ENCODE peak calls at places on chromosomes 11 and 22, in six cellular contexts. One of them, this sample, is unnamed.

GRCh38 chr11:116615211-116615865 is 157.4 kb downstream of the BUD13 start:
- DNase-seq in transverse colon: no peak
- DNase-seq in GM12891: no peak
- DNase-seq in GM12892: no peak
- DNase-seq in HCT116: no peak
- DNase-seq in stomach: no peak
- DNase-seq in this sample: no peak

GRCh38 chr11:85884581-85885021 is 29.4 kb downstream of the CCDC83 start:
- DNase-seq in transverse colon: no peak
- DNase-seq in GM12892: no peak
- DNase-seq in GM12891: no peak
- DNase-seq in HCT116: no peak
- DNase-seq in stomach: no peak
- DNase-seq in this sample: no peak

GRCh38 chr11:1272531-1272930 is 36.9 kb downstream of the TOLLIP start:
- DNase-seq in transverse colon: no peak
- DNase-seq in stomach: no peak
- DNase-seq in HCT116: no peak
- DNase-seq in GM12892: no peak
- DNase-seq in GM12891: no peak
- DNase-seq in this sample: no peak

GRCh38 chr11:45395421-45395820 is 109.3 kb upstream of the SYT13 start:
- DNase-seq in HCT116: no peak
- DNase-seq in GM12892: no peak
- DNase-seq in GM12891: no peak
- DNase-seq in transverse colon: no peak
- DNase-seq in stomach: no peak
- DNase-seq in this sample: no peak

GRCh38 chr11:1869427-1870325 is 16.8 kb downstream of the LSP1 start:
- DNase-seq in transverse colon: no peak
- DNase-seq in GM12891: no peak
- DNase-seq in HCT116: no peak
- DNase-seq in GM12892: no peak
- DNase-seq in stomach: no peak
- DNase-seq in this sample: no peak

GRCh38 chr11:2834893-2835767 is 50.4 kb downstream of the CDKN1C start:
- DNase-seq in HCT116: no peak
- DNase-seq in transverse colon: no peak
- DNase-seq in stomach: no peak
- DNase-seq in GM12891: no peak
- DNase-seq in GM12892: no peak
- DNase-seq in this sample: no peak

GRCh38 chr11:111329306-111330204 is 31.2 kb downstream of the POU2AF3 start:
- DNase-seq in GM12892: no peak
- DNase-seq in GM12891: no peak
- DNase-seq in stomach: no peak
- DNase-seq in HCT116: no peak
- DNase-seq in transverse colon: no peak
- DNase-seq in this sample: no peak

GRCh38 chr11:104370478-104370877 is 206.5 kb upstream of the PDGFD start:
- DNase-seq in stomach: no peak
- DNase-seq in GM12891: no peak
- DNase-seq in HCT116: no peak
- DNase-seq in transverse colon: no peak
- DNase-seq in GM12892: no peak
- DNase-seq in this sample: no peak

GRCh38 chr11:71489311-71490043 is 36.5 kb downstream of the NADSYN1 start:
- DNase-seq in transverse colon: no peak
- DNase-seq in HCT116: no peak
- DNase-seq in GM12892: peak
- DNase-seq in stomach: peak
- DNase-seq in GM12891: peak
- DNase-seq in this sample: peak

GRCh38 chr11:20243974-20244373 is 83.7 kb upstream of the DBX1 start:
- DNase-seq in GM12892: no peak
- DNase-seq in GM12891: no peak
- DNase-seq in stomach: no peak
- DNase-seq in HCT116: no peak
- DNase-seq in transverse colon: no peak
- DNase-seq in this sample: no peak

GRCh38 chr11:134261626-134262488 is 8.5 kb downstream of the ACAD8 start:
- DNase-seq in transverse colon: no peak
- DNase-seq in HCT116: peak
- DNase-seq in GM12892: no peak
- DNase-seq in GM12891: no peak
- DNase-seq in stomach: no peak
- DNase-seq in this sample: peak

GRCh38 chr11:73330569-73331093 is 22.6 kb downstream of the ARHGEF17 start:
- DNase-seq in stomach: no peak
- DNase-seq in GM12892: no peak
- DNase-seq in HCT116: no peak
- DNase-seq in GM12891: no peak
- DNase-seq in transverse colon: no peak
- DNase-seq in this sample: peak

GRCh38 chr11:124740277-124740882 is 638 bp downstream of the NRGN start:
- DNase-seq in transverse colon: no peak
- DNase-seq in HCT116: no peak
- DNase-seq in stomach: no peak
- DNase-seq in GM12892: no peak
- DNase-seq in GM12891: no peak
- DNase-seq in this sample: peak

DNA sequence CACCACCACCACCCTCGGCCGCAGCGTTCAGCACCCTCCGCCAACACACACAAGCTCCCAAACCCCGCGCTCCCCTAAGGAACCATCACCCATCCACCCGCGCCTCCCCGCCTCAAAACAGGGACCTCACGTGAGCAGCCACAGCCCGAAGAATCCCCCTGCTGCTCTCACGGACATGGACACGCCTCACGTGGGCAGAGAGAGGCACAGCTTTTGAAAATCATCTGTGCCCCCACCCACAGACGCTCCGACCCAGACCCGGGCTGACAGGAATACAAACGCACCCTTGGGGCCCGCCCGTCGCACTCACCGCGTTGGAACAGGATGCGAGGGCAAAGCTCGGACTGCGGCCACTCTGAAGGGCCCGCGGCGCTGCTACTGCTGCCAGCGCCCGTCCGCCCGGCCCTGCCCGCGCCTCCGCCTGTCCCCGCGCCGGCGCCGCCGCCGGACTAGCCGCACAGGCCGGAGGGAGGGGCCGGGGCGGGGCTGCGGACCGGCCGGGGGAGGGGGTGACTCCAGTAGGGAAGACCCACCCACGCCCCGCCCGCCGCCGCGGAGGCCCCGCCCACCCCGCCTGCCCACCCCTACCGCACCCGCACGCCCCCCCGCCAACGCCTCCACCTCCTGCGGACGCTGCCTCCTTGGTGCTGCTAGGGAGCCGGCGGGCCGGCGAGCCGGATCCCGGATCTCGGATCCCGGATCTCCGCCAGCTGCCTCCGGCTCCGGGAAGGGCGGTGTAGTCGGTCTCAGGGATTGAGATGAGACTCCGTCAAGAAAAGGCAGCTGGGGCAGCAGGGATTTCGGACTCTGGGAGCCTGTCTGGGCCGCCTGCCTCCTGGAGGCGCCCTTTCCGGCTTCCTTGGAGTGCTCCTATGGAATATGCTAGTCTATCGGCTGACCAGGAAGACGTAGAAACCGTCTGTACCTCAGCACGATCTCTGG is at the start of gene TRIM3:
- DNase-seq in transverse colon: peak
- DNase-seq in GM12892: peak
- DNase-seq in stomach: peak
- DNase-seq in HCT116: peak
- DNase-seq in GM12891: peak
- DNase-seq in this sample: peak
- TF ChIP-seq POLR2A in transverse colon: peak
- TF ChIP-seq POLR2A in GM12892: peak
- TF ChIP-seq POLR2A in stomach: no peak
- TF ChIP-seq POLR2A in HCT116: no peak
- TF ChIP-seq POLR2A in GM12891: no peak
- TF ChIP-seq POLR2A in this sample: peak

GRCh38 chr22:27430799-27431480 is 370.6 kb downstream of the MN1 start:
- DNase-seq in GM12891: no peak
- DNase-seq in stomach: no peak
- DNase-seq in transverse colon: no peak
- DNase-seq in GM12892: no peak
- DNase-seq in HCT116: no peak
- DNase-seq in this sample: no peak
- TF ChIP-seq POLR2AphosphoS5 in GM12891: no peak
- TF ChIP-seq POLR2AphosphoS5 in stomach: no peak
- TF ChIP-seq POLR2AphosphoS5 in transverse colon: no peak
- TF ChIP-seq POLR2AphosphoS5 in GM12892: no peak
- TF ChIP-seq POLR2AphosphoS5 in HCT116: no peak
- TF ChIP-seq POLR2AphosphoS5 in this sample: no peak

DNA sequence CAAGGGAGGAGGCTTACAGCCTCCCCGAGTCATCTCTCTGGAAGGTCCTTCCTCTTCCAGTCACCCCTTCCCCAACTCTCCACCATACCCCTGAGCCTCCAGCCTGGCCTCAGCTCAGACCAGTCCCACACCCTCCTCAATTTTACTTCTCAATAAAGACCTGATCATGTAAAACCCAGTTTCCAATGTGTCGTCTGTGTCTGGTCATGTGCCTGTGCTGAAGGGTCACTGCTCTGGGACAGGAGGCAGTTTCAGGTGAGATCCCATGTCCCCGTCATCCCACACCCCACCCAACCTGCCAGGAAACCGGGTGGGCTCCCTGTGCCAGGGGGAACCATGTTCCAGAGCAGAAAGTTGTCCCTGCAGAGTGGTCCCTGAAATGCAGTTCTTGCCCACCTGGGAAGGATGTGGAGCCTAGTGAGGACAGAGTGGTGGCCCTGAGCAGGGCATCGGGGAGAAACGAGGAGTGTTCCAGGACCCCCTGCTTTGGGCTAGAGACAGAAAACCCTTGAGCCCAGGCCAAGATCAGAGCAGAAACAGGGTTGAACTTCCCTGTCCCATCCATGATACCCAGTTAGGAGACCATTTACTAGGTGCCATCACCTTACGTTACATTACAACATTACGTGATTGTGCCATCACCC is 19.4 kb downstream of the IGLL5 start:
- DNase-seq in stomach: no peak
- DNase-seq in HCT116: no peak
- DNase-seq in transverse colon: no peak
- DNase-seq in GM12892: no peak
- DNase-seq in GM12891: no peak
- DNase-seq in this sample: no peak
- TF ChIP-seq POLR2A in stomach: no peak
- TF ChIP-seq POLR2A in HCT116: no peak
- TF ChIP-seq POLR2A in transverse colon: no peak
- TF ChIP-seq POLR2A in GM12892: no peak
- TF ChIP-seq POLR2A in GM12891: no peak
- TF ChIP-seq POLR2A in this sample: no peak

DNA sequence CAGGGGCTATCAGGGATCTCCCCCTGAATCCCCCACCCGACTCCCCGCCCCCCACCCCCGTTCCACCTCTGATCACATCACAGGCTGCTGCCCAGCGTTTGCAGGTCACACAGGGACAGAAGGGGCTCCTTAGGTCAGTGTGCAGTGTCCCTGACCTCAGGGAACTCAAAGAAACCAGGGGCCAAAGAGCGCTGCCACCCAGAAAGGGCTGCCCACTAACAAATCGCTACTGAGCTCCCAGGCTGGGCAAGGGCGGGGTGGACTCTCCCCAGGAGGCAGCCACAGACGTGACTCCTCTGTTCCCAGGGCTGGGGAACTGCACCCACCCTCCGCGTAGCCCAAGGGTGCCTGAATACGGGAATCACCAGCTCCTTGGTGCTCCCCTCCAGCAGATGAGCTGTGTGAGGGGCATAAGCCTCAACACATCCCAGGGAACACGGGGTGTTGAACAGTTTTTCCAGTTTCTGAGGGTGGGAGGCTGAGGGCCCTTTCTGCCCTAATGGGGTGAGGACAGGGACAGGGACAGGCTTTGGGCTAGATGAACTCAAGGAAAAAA is 9.9 kb upstream of the POLDIP3 start:
- DNase-seq in transverse colon: no peak
- DNase-seq in HCT116: no peak
- DNase-seq in GM12891: no peak
- DNase-seq in GM12892: no peak
- DNase-seq in stomach: no peak
- DNase-seq in this sample: no peak
- TF ChIP-seq POLR2AphosphoS5 in transverse colon: no peak
- TF ChIP-seq POLR2AphosphoS5 in HCT116: no peak
- TF ChIP-seq POLR2AphosphoS5 in GM12891: no peak
- TF ChIP-seq POLR2AphosphoS5 in GM12892: no peak
- TF ChIP-seq POLR2AphosphoS5 in stomach: no peak
- TF ChIP-seq POLR2AphosphoS5 in this sample: no peak

DNA sequence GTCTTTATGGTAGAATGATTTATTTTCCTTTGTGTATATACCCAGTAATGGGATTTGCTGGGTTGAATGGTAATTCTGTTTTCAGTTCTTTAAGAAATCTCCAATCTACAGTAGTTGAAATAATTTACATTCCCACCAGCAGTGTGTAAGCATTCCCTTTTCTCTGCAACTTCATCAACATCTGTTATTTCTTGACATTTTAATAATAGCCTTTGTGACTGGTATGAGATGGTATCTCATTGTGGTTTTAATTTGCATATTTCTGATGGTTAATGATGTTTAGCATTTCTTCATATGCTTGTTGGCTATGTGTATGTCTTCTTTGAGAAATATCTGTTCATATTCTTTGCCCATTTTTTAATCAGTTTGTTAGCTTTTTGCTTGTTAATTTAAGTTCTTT is 901.2 kb downstream of the METTL15 start:
- DNase-seq in GM12892: no peak
- DNase-seq in transverse colon: no peak
- DNase-seq in GM12891: no peak
- DNase-seq in HCT116: no peak
- DNase-seq in stomach: no peak
- DNase-seq in this sample: no peak
- TF ChIP-seq POLR2A in GM12892: no peak
- TF ChIP-seq POLR2A in transverse colon: no peak
- TF ChIP-seq POLR2A in GM12891: no peak
- TF ChIP-seq POLR2A in HCT116: no peak
- TF ChIP-seq POLR2A in stomach: no peak
- TF ChIP-seq POLR2A in this sample: no peak

GRCh38 chr11:9804414-9804902 is 140.6 kb downstream of the SWAP70 start:
- DNase-seq in GM12891: no peak
- DNase-seq in transverse colon: no peak
- DNase-seq in stomach: no peak
- DNase-seq in HCT116: no peak
- DNase-seq in GM12892: no peak
- DNase-seq in this sample: no peak
- TF ChIP-seq POLR2AphosphoS5 in GM12891: no peak
- TF ChIP-seq POLR2AphosphoS5 in transverse colon: no peak
- TF ChIP-seq POLR2AphosphoS5 in stomach: no peak
- TF ChIP-seq POLR2AphosphoS5 in HCT116: no peak
- TF ChIP-seq POLR2AphosphoS5 in GM12892: no peak
- TF ChIP-seq POLR2AphosphoS5 in this sample: no peak

GRCh38 chr11:62689421-62690183 is at the start of gene LRRN4CL:
- DNase-seq in HCT116: no peak
- DNase-seq in transverse colon: peak
- DNase-seq in GM12891: no peak
- DNase-seq in GM12892: no peak
- DNase-seq in stomach: peak
- DNase-seq in this sample: no peak
- TF ChIP-seq POLR2A in HCT116: no peak
- TF ChIP-seq POLR2A in transverse colon: peak
- TF ChIP-seq POLR2A in GM12891: no peak
- TF ChIP-seq POLR2A in GM12892: no peak
- TF ChIP-seq POLR2A in stomach: no peak
- TF ChIP-seq POLR2A in this sample: no peak